ENCODE peak calls at places on chromosome 16, in six cellular contexts. K is neural progenitor cell, R is GM23248, B is SK-N-SH, S is MM.1S, O is HCT116. E is an unnamed sample.

GRCh38 chr16:75702247-75702646 is 986 bp upstream of the DUXB start:
- DNase-seq in K (no peak), R (peak; percentile 7), B (no peak), S (no peak), O (no peak), E (no peak)

GRCh38 chr16:73037845-73038570 is 9.9 kb downstream of the ZFHX3 start:
- DNase-seq in K (peak; percentile 45), R (no peak), B (peak; percentile 60), S (no peak), O (no peak), E (no peak)

GRCh38 chr16:69318177-69318910 is 7.2 kb downstream of the VPS4A start:
- DNase-seq in K (no peak), R (no peak), B (no peak), S (no peak), O (no peak), E (no peak)

GRCh38 chr16:69404275-69404805 is 18.5 kb upstream of the TERF2 start:
- DNase-seq in K (peak; percentile 31), R (peak; percentile 48), B (no peak), S (no peak), O (peak; percentile 95), E (no peak)

GRCh38 chr16:69241911-69242310 is 54.9 kb downstream of the SNTB2 start:
- DNase-seq in K (no peak), R (peak; percentile 52), B (no peak), S (no peak), O (no peak), E (no peak)

GRCh38 chr16:77553130-77553529 is 118.3 kb upstream of the ADAMTS18 start:
- DNase-seq in K (no peak), R (no peak), B (no peak), S (no peak), O (no peak), E (no peak)

GRCh38 chr16:67613808-67614207 is 31.1 kb upstream of the CARMIL2 start:
- DNase-seq in K (peak; percentile 35), R (no peak), B (no peak), S (no peak), O (no peak), E (peak; percentile 11)

GRCh38 chr16:55036371-55036821 is 105.7 kb downstream of the IRX5 start:
- DNase-seq in K (no peak), R (no peak), B (no peak), S (no peak), O (no peak), E (no peak)

GRCh38 chr16:58503863-58504688 is 4.1 kb downstream of the NDRG4 start:
- DNase-seq in K (no peak), R (no peak), B (no peak), S (no peak), O (no peak), E (no peak)

GRCh38 chr16:81666102-81666501 is 113.0 kb upstream of the PLCG2 start:
- DNase-seq in K (no peak), R (no peak), B (no peak), S (no peak), O (no peak), E (no peak)

GRCh38 chr16:2663553-2664521 is 18.5 kb upstream of the KCTD5 start:
- DNase-seq in K (no peak), R (peak; percentile 71), B (no peak), S (no peak), O (no peak), E (peak; percentile 81)

GRCh38 chr16:46748775-46749705 is 896 bp upstream of the MYLK3 start:
- DNase-seq in K (no peak), R (no peak), B (peak; percentile 30), S (no peak), O (no peak), E (no peak)

GRCh38 chr16:57132470-57132869 is 40.1 kb downstream of the CPNE2 start:
- DNase-seq in K (no peak), R (no peak), B (no peak), S (no peak), O (no peak), E (no peak)

GRCh38 chr16:15906439-15906838 is 18.0 kb upstream of the CEP20 start:
- DNase-seq in K (no peak), R (no peak), B (no peak), S (no peak), O (no peak), E (no peak)

GRCh38 chr16:57801098-57801855 is 1.0 kb downstream of the KIFC3 start:
- DNase-seq in K (peak; percentile 35), R (peak; percentile 88), B (peak; percentile 58), S (no peak), O (no peak), E (peak; percentile 62)

GRCh38 chr16:49460786-49461470 is 87.3 kb downstream of the C16orf78 start:
- DNase-seq in K (no peak), R (no peak), B (no peak), S (no peak), O (no peak), E (no peak)

GRCh38 chr16:55672471-55672870 is 16.7 kb downstream of the SLC6A2 start:
- DNase-seq in K (no peak), R (peak; percentile 84), B (no peak), S (no peak), O (no peak), E (no peak)

GRCh38 chr16:2971134-2971984 is 2.2 kb downstream of the PAQR4 start:
- DNase-seq in K (no peak), R (no peak), B (no peak), S (no peak), O (no peak), E (no peak)

GRCh38 chr16:73692861-73693260 is 603.8 kb upstream of the PSMD7 start:
- DNase-seq in K (no peak), R (no peak), B (no peak), S (no peak), O (no peak), E (no peak)

GRCh38 chr16:70689035-70689969 is 3.4 kb upstream of the MTSS2 start:
- DNase-seq in K (no peak), R (no peak), B (no peak), S (no peak), O (no peak), E (no peak)
- H3K9ac ChIP-seq in K (no peak overlapping the region), R (no peak overlapping the region), B (no peak overlapping the region), S (no peak overlapping the region), O (no peak overlapping the region), E (no peak overlapping the region)

GRCh38 chr16:31216116-31216469 is 842 bp downstream of the PYDC1 start:
- DNase-seq in K (no peak), R (no peak), B (no peak), S (no peak), O (no peak), E (no peak)
- H3K4me3 ChIP-seq in K (peak overlapping the region; percentile 51), R (no peak overlapping the region), B (no peak overlapping the region), S (no peak overlapping the region), O (no peak overlapping the region), E (peak overlapping the region; percentile 68)

GRCh38 chr16:24970708-24971107 is 44.5 kb downstream of the ARHGAP17 start:
- DNase-seq in K (no peak), R (no peak), B (no peak), S (no peak), O (no peak), E (no peak)

GRCh38 chr16:24967074-24967473 is 48.1 kb downstream of the ARHGAP17 start:
- DNase-seq in K (no peak), R (no peak), B (no peak), S (no peak), O (no peak), E (no peak)

GRCh38 chr16:24971718-24972117 is 43.5 kb downstream of the ARHGAP17 start:
- DNase-seq in K (no peak), R (no peak), B (peak; percentile 76), S (no peak), O (no peak), E (no peak)

GRCh38 chr16:24966599-24966998 is 48.6 kb downstream of the ARHGAP17 start:
- DNase-seq in K (no peak), R (no peak), B (no peak), S (no peak), O (no peak), E (no peak)

DNA sequence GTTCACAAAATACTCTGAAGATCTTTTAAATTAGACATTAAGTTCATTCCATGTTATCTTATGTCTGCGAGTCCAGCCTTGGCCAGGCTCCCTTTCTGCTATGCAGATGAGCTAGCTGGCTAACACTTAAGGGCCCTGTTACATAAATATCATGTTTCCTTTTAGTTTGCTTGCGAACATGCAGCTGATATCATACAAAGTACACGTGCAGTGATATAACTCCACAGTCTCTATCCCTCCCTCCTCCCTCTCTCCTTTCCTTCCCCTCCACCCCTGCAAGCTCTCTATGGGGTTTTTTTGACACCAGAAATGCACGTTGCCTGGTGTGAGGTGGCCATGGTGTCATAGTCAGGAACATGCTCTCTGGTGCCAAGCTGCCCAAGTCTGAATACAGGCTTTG is 46.1 kb downstream of the ARHGAP17 start:
- DNase-seq in K (no peak), R (no peak), B (no peak), S (no peak), O (no peak), E (no peak)
- TF ChIP-seq EZH2phosphoT487 in K (no peak), R (no peak), B (no peak), S (no peak), O (no peak), E (no peak)

GRCh38 chr16:89422905-89423630 is 67.3 kb downstream of the ANKRD11 start:
- DNase-seq in K (no peak), R (peak; percentile 68), B (no peak), S (peak; percentile 44), O (no peak), E (peak; percentile 59)
- H3K9ac ChIP-seq in K (no peak overlapping the region), R (no peak overlapping the region), B (no peak overlapping the region), S (peak overlapping the region; percentile 11), O (no peak overlapping the region), E (peak overlapping the region; percentile 20)

DNA sequence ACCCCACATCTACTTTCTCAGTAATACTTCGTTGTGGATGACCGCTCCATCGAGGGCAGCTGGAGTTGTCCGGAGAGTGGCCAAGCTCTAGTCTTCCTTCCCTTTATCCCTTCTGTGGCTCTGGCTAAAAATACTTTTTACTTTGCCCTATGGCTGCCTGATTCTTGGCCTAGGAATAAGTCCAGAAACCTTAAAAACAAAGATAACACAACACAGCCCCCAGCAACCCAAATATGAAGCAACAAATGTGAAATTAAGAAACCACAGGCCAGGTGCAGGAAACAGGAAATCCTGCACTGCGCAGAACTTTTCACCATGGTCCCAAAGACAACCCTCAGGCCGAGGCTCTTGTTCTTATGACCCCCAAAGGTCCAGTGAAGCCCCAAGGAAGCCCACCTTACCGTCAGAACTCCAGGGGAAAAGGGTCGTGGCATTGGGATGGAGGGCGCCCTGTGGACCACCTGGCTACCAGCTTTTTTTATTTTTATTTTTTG is 26.0 kb downstream of the TK2 start:
- DNase-seq in K (no peak), R (no peak), B (no peak), S (peak; percentile 90), O (no peak), E (no peak)
- H3K4me3 ChIP-seq in K (no peak overlapping the region), R (no peak overlapping the region), B (no peak overlapping the region), S (no peak overlapping the region), O (no peak overlapping the region), E (no peak overlapping the region)

DNA sequence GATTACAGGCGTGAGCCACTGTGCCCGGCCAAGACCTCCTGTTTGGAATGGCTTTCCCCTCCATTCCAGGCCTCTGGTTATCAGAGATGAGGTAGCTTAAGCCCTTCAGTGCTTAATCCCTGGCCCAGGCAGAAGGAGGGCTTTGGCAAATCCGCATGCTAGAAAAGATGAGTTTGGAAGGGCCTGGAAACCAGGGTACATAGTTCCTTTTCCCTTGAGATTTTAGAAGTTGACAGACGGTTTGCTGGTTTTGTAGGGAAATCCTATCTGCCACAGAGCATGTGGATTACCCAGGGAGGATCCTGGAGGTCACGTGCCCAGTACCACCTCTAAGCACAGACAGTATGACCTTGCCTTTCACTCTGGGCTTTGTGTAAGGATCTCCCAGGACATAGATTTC is 114.7 kb upstream of the CACNG3 start:
- DNase-seq in K (no peak), R (no peak), B (no peak), S (no peak), O (no peak), E (no peak)
- TF ChIP-seq EZH2phosphoT487 in K (no peak), R (no peak), B (no peak), S (no peak), O (no peak), E (no peak)

E was measured in PC-3.